ENCODE peak calls at places on chromosomes 1 and 21, in seven cellular contexts. N is IMR-90, H is heart left ventricle, K is adrenal gland, V is breast epithelium, A is stomach, B is body of pancreas. Z is an unnamed sample.

GRCh38 chr1:184860985-184861754 is 106.5 kb upstream of the EDEM3 start:
- DNase-seq in B (peak; percentile 79), V (no peak), H (peak; percentile 33), A (peak; percentile 59), N (no peak), K (no peak), Z (no peak)

GRCh38 chr1:22889213-22889827 is 83.3 kb downstream of the LACTBL1 start:
- DNase-seq in V (no peak), K (peak; percentile 58), H (no peak), B (peak; percentile 25), N (peak; percentile 51), A (no peak), Z (no peak)

GRCh38 chr1:79079770-79080169 is 73.2 kb upstream of the ADGRL4 start:
- DNase-seq in K (peak; percentile 58), H (no peak), B (peak; percentile 3), A (no peak), V (no peak), N (peak; percentile 93), Z (peak; percentile 4)

GRCh38 chr1:14996133-14997050 is 157.2 kb upstream of the TMEM51 start:
- DNase-seq in B (peak; percentile 12), N (peak; percentile 84), H (no peak), A (no peak), K (peak; percentile 90), V (no peak), Z (peak; percentile 87)

GRCh38 chr1:176494436-176494835 is 31.5 kb downstream of the PAPPA2 start:
- DNase-seq in V (no peak), B (no peak), H (peak; percentile 38), A (no peak), N (no peak), K (no peak), Z (no peak)

GRCh38 chr1:217402301-217402700 is 228.6 kb downstream of the GPATCH2 start:
- DNase-seq in N (peak; percentile 12), V (no peak), B (no peak), A (no peak), H (no peak), K (no peak), Z (no peak)

GRCh38 chr1:85596947-85597346 is 16.4 kb downstream of the CCN1 start:
- DNase-seq in B (no peak), H (no peak), K (no peak), V (no peak), A (no peak), N (no peak), Z (no peak)

GRCh38 chr1:229950020-229950419 is 117.0 kb upstream of the GALNT2 start:
- DNase-seq in N (no peak), K (no peak), H (no peak), B (no peak), A (no peak), V (no peak), Z (no peak)

GRCh38 chr1:162728597-162728996 is 61.9 kb upstream of the HSD17B7 start:
- DNase-seq in V (no peak), H (no peak), B (no peak), N (no peak), K (no peak), A (no peak), Z (no peak)

GRCh38 chr1:32920833-32921232 is 19.6 kb upstream of the TMEM54 start:
- DNase-seq in B (no peak), H (peak; percentile 87), A (peak; percentile 25), K (peak; percentile 84), V (no peak), N (no peak), Z (no peak)

GRCh38 chr1:76870037-76870436 is 2.8 kb downstream of the ST6GALNAC5 start:
- DNase-seq in H (no peak), A (no peak), V (no peak), N (no peak), B (no peak), K (no peak), Z (no peak)

GRCh38 chr1:178528219-178528962 is 15.5 kb downstream of the TEX35 start:
- DNase-seq in K (no peak), B (no peak), A (peak; percentile 21), N (no peak), V (peak; percentile 30), H (no peak), Z (no peak)

GRCh38 chr1:204089044-204089751 is 16.3 kb downstream of the SOX13 start:
- DNase-seq in V (no peak), A (no peak), H (no peak), B (peak; percentile 47), N (no peak), K (peak; percentile 83), Z (no peak)

GRCh38 chr1:193589597-193590040 is 403.2 kb upstream of the B3GALT2 start:
- DNase-seq in A (no peak), V (no peak), K (peak; percentile 57), B (peak; percentile 3), N (peak; percentile 62), H (peak; percentile 31), Z (no peak)

GRCh38 chr1:24857528-24858133 is 72.4 kb downstream of the RUNX3 start:
- DNase-seq in A (no peak), B (no peak), H (no peak), K (no peak), N (no peak), V (no peak), Z (no peak)

GRCh38 chr1:172328266-172328665 is 92.2 kb upstream of the C1orf105 start:
- DNase-seq in N (no peak), K (no peak), H (no peak), V (no peak), A (no peak), B (no peak), Z (no peak)

GRCh38 chr1:180893614-180894013 is 19.1 kb upstream of the KIAA1614 start:
- DNase-seq in A (no peak), N (no peak), K (no peak), B (no peak), H (no peak), V (no peak), Z (no peak)

GRCh38 chr21:18468775-18469174 is 65.2 kb upstream of the TMPRSS15 start:
- DNase-seq in K (no peak), V (no peak), B (no peak), N (no peak), A (no peak), H (no peak), Z (no peak)

GRCh38 chr1:200351826-200352549 is 57.8 kb downstream of the ZNF281 start:
- DNase-seq in K (no peak), A (no peak), B (peak; percentile 12), V (no peak), N (peak; percentile 98), H (no peak), Z (no peak)

GRCh38 chr1:218674280-218674773 is 329.2 kb downstream of the TGFB2 start:
- DNase-seq in N (peak; percentile 83), K (peak; percentile 54), H (peak; percentile 17), A (no peak), V (no peak), B (peak; percentile 7), Z (peak; percentile 33)

GRCh38 chr1:64759968-64760367 is 15.1 kb downstream of the RAVER2 start:
- DNase-seq in K (no peak), A (no peak), N (no peak), V (no peak), H (no peak), B (no peak), Z (no peak)
- TF ChIP-seq POLR2A in K (no peak), A (no peak), N (no peak), V (no peak), H (no peak), B (no peak), Z (no peak)

DNA sequence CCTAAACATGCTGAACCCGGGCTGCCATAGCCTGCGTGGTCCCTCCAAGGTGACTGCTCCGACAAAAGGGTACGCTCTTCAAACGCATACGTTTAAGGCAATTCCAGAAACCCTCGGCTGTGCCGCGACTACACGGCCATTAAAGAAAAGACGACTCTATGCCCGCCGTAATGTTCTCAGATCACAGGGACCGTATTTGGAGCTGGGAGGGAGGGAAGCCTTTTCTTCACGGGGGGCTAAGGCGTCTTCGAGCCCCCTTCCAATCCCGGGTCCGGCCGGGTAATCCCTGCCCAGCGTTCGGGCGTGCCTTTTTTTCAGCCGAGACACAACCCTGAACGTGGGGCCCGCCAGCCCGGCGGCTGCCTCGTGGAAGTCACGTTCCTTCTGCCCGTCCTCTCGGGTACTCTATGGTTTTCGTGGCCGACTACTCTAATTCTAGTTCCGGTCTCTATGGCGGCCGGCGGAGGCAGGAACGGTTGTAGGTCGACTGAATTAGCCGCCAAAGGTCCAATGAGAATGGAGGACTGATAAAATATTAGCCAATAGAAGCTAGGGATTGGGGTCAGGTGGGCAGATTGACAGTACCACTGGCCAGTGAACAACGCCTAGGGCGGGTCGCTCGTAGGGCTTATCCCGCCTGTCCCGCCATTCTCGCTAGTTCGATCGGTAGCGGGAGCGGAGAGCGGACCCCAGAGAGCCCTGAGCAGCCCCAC is at the start of gene YBX1:
- DNase-seq in A (peak; percentile 97), B (peak; percentile 99), N (peak; percentile 99), K (peak; percentile 99), V (peak; percentile 97), H (peak; percentile 97), Z (peak; percentile 94)
- TF ChIP-seq POLR2A in A (peak; percentile 56), B (peak; percentile 98), N (peak; percentile 73), K (peak; percentile 81), V (peak; percentile 78), H (peak; percentile 84), Z (peak; percentile 68)

DNA sequence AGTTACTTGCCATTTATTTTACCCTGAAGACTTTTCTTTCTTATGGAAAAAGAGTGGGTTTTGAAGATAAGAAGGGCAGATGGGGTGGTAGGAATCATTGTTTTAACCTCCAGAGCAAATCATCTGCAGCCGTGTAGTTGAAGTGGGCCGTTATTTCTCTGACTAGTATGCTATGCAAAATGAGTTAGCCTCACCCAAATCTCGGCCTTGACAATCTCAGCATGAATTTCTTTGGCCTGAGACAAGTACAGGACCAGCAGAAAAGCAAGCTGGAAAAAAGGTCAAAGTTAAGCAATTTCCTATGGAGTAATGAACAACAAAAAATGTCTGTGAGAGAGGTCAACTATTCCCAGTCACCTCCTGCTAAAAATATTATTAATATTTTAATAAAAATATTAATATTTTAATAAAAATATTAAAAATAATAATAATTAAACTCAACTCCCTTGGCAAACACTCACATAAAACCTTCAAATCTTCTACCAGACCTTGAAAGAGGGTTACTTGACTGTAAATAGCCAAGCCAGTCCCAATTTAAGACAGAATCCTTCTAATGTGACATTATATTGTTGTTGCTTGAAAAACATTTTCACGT is 6.8 kb upstream of the TEKT2 start:
- DNase-seq in H (no peak), K (peak; percentile 42), A (no peak), B (no peak), N (no peak), V (no peak), Z (no peak)
- TF ChIP-seq POLR2A in H (no peak), K (no peak), A (no peak), B (no peak), N (no peak), V (no peak), Z (no peak)

DNA sequence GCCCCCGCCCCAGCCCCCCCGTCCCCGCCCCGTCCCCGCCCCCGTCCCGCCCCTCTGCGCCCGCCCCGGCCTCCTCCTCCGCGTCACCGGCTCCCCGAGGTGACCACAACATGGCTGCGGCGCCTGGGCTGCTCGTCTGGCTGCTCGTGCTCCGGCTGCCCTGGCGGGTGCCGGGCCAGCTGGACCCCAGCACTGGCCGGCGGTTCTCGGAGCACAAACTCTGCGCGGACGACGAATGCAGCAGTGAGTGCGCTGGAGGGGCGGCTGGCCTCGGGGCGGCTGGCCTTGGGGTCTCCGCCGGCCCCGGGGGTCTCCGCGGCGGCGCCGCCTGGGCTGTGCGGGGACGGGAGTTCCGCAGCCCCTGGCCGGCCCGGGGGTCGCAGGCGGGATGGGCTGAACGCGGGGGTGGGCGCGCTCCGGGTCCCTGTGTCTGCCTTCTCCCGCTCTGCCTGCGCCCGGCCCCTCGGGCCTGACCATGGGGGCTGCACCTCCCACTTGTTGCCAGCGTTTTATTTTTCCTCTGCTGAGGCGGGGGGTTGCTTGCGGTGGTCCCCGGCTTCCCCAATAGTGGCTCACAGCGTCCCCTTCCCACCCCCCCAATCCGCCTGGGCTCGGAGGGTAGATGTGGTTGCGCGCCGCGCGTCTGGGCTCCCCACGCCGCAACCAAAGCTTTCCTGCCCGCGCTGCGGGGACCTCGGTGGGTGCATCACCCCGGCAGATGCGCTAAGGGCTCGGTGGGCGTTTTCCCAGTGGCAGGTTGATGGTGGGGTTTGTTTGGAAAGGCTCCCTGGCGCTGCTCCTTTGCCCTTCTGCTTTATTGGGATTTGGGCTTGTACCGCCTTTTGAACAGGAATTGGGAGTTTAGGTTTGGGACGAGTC is at the start of gene MIA3:
- DNase-seq in A (no peak), V (peak; percentile 74), B (peak; percentile 14), H (peak; percentile 89), K (peak; percentile 57), N (peak; percentile 10), Z (peak; percentile 86)
- TF ChIP-seq POLR2A in A (no peak), V (no peak), B (peak; percentile 4), H (peak; percentile 19), K (no peak), N (peak; percentile 55), Z (peak; percentile 90)